ENCODE peak calls at places on chromosome 18, in nine cellular contexts. One of them, this sample, is unnamed.

GRCh38 chr18:51668101-51668500 is 470.6 kb upstream of the MEX3C start:
- DNase-seq in NT2/D1: peak
- DNase-seq in C1 segment of cervical spinal cord: no peak
- DNase-seq in HEK293T: peak
- DNase-seq in GM20000: peak
- DNase-seq in left kidney: peak
- DNase-seq in foreskin fibroblast: peak
- DNase-seq in AG08396: peak
- DNase-seq in activated naive CD4-positive, alpha-beta T cell treated with Interleukin-2 at 50 U/mL for 16 hours: peak
- DNase-seq in this sample: peak

GRCh38 chr18:46723856-46724415 is 32.9 kb downstream of the ST8SIA5 start:
- DNase-seq in NT2/D1: no peak
- DNase-seq in C1 segment of cervical spinal cord: no peak
- DNase-seq in HEK293T: no peak
- DNase-seq in GM20000: no peak
- DNase-seq in left kidney: no peak
- DNase-seq in foreskin fibroblast: no peak
- DNase-seq in AG08396: no peak
- DNase-seq in activated naive CD4-positive, alpha-beta T cell treated with Interleukin-2 at 50 U/mL for 16 hours: no peak
- DNase-seq in this sample: peak

GRCh38 chr18:7598167-7599062 is 31.3 kb downstream of the PTPRM start:
- DNase-seq in NT2/D1: no peak
- DNase-seq in C1 segment of cervical spinal cord: no peak
- DNase-seq in HEK293T: no peak
- DNase-seq in GM20000: no peak
- DNase-seq in left kidney: no peak
- DNase-seq in foreskin fibroblast: no peak
- DNase-seq in AG08396: no peak
- DNase-seq in activated naive CD4-positive, alpha-beta T cell treated with Interleukin-2 at 50 U/mL for 16 hours: no peak
- DNase-seq in this sample: peak

GRCh38 chr18:77376043-77376732 is 126.5 kb downstream of the GALR1 start:
- DNase-seq in NT2/D1: no peak
- DNase-seq in C1 segment of cervical spinal cord: no peak
- DNase-seq in HEK293T: no peak
- DNase-seq in GM20000: no peak
- DNase-seq in left kidney: no peak
- DNase-seq in foreskin fibroblast: no peak
- DNase-seq in AG08396: no peak
- DNase-seq in activated naive CD4-positive, alpha-beta T cell treated with Interleukin-2 at 50 U/mL for 16 hours: no peak
- DNase-seq in this sample: peak

GRCh38 chr18:24659837-24660720 is 199.6 kb downstream of the HRH4 start:
- DNase-seq in NT2/D1: no peak
- DNase-seq in C1 segment of cervical spinal cord: no peak
- DNase-seq in HEK293T: no peak
- DNase-seq in GM20000: no peak
- DNase-seq in left kidney: no peak
- DNase-seq in foreskin fibroblast: peak
- DNase-seq in AG08396: peak
- DNase-seq in activated naive CD4-positive, alpha-beta T cell treated with Interleukin-2 at 50 U/mL for 16 hours: peak
- DNase-seq in this sample: peak

GRCh38 chr18:34592961-34593382 is 117.1 kb upstream of the DTNA start:
- DNase-seq in NT2/D1: no peak
- DNase-seq in C1 segment of cervical spinal cord: no peak
- DNase-seq in HEK293T: no peak
- DNase-seq in GM20000: no peak
- DNase-seq in left kidney: peak
- DNase-seq in foreskin fibroblast: peak
- DNase-seq in AG08396: peak
- DNase-seq in activated naive CD4-positive, alpha-beta T cell treated with Interleukin-2 at 50 U/mL for 16 hours: no peak
- DNase-seq in this sample: peak

GRCh38 chr18:48924621-48925601 is 25.9 kb downstream of the SMAD7 start:
- DNase-seq in NT2/D1: no peak
- DNase-seq in C1 segment of cervical spinal cord: no peak
- DNase-seq in HEK293T: no peak
- DNase-seq in GM20000: no peak
- DNase-seq in left kidney: no peak
- DNase-seq in foreskin fibroblast: no peak
- DNase-seq in AG08396: no peak
- DNase-seq in activated naive CD4-positive, alpha-beta T cell treated with Interleukin-2 at 50 U/mL for 16 hours: peak
- DNase-seq in this sample: no peak

GRCh38 chr18:77911973-77912372 is 662.3 kb downstream of the GALR1 start:
- DNase-seq in NT2/D1: no peak
- DNase-seq in C1 segment of cervical spinal cord: no peak
- DNase-seq in HEK293T: no peak
- DNase-seq in GM20000: no peak
- DNase-seq in left kidney: no peak
- DNase-seq in foreskin fibroblast: no peak
- DNase-seq in AG08396: no peak
- DNase-seq in activated naive CD4-positive, alpha-beta T cell treated with Interleukin-2 at 50 U/mL for 16 hours: no peak
- DNase-seq in this sample: no peak

GRCh38 chr18:59787998-59788875 is 91.0 kb upstream of the CCBE1 start:
- DNase-seq in NT2/D1: peak
- DNase-seq in C1 segment of cervical spinal cord: no peak
- DNase-seq in HEK293T: peak
- DNase-seq in GM20000: no peak
- DNase-seq in left kidney: no peak
- DNase-seq in foreskin fibroblast: peak
- DNase-seq in AG08396: peak
- DNase-seq in activated naive CD4-positive, alpha-beta T cell treated with Interleukin-2 at 50 U/mL for 16 hours: no peak
- DNase-seq in this sample: peak

GRCh38 chr18:79139206-79139605 is 70.0 kb downstream of the ATP9B start:
- DNase-seq in NT2/D1: no peak
- DNase-seq in C1 segment of cervical spinal cord: no peak
- DNase-seq in HEK293T: no peak
- DNase-seq in GM20000: no peak
- DNase-seq in left kidney: no peak
- DNase-seq in foreskin fibroblast: no peak
- DNase-seq in AG08396: no peak
- DNase-seq in activated naive CD4-positive, alpha-beta T cell treated with Interleukin-2 at 50 U/mL for 16 hours: no peak
- DNase-seq in this sample: no peak

GRCh38 chr18:49340446-49340845 is 120.0 kb downstream of the DYM start:
- DNase-seq in NT2/D1: no peak
- DNase-seq in C1 segment of cervical spinal cord: no peak
- DNase-seq in HEK293T: no peak
- DNase-seq in GM20000: no peak
- DNase-seq in left kidney: no peak
- DNase-seq in foreskin fibroblast: peak
- DNase-seq in AG08396: peak
- DNase-seq in activated naive CD4-positive, alpha-beta T cell treated with Interleukin-2 at 50 U/mL for 16 hours: no peak
- DNase-seq in this sample: no peak

GRCh38 chr18:57154389-57154788 is 7.5 kb downstream of the BOD1L2 start:
- DNase-seq in NT2/D1: no peak
- DNase-seq in C1 segment of cervical spinal cord: no peak
- DNase-seq in HEK293T: no peak
- DNase-seq in GM20000: no peak
- DNase-seq in left kidney: peak
- DNase-seq in foreskin fibroblast: no peak
- DNase-seq in AG08396: no peak
- DNase-seq in activated naive CD4-positive, alpha-beta T cell treated with Interleukin-2 at 50 U/mL for 16 hours: no peak
- DNase-seq in this sample: no peak

GRCh38 chr18:66724664-66725356 is 120.9 kb upstream of the CDH19 start:
- DNase-seq in NT2/D1: no peak
- DNase-seq in C1 segment of cervical spinal cord: no peak
- DNase-seq in HEK293T: no peak
- DNase-seq in GM20000: no peak
- DNase-seq in left kidney: no peak
- DNase-seq in foreskin fibroblast: no peak
- DNase-seq in AG08396: no peak
- DNase-seq in activated naive CD4-positive, alpha-beta T cell treated with Interleukin-2 at 50 U/mL for 16 hours: no peak
- DNase-seq in this sample: no peak

GRCh38 chr18:48300463-48300961 is 108.7 kb downstream of the ZBTB7C start:
- DNase-seq in NT2/D1: peak
- DNase-seq in C1 segment of cervical spinal cord: no peak
- DNase-seq in HEK293T: no peak
- DNase-seq in GM20000: no peak
- DNase-seq in left kidney: peak
- DNase-seq in foreskin fibroblast: no peak
- DNase-seq in AG08396: no peak
- DNase-seq in activated naive CD4-positive, alpha-beta T cell treated with Interleukin-2 at 50 U/mL for 16 hours: no peak
- DNase-seq in this sample: no peak

GRCh38 chr18:57441395-57441794 is 6.2 kb downstream of the ONECUT2 start:
- DNase-seq in NT2/D1: no peak
- DNase-seq in C1 segment of cervical spinal cord: no peak
- DNase-seq in HEK293T: no peak
- DNase-seq in GM20000: peak
- DNase-seq in left kidney: peak
- DNase-seq in foreskin fibroblast: peak
- DNase-seq in AG08396: peak
- DNase-seq in activated naive CD4-positive, alpha-beta T cell treated with Interleukin-2 at 50 U/mL for 16 hours: no peak
- DNase-seq in this sample: peak

GRCh38 chr18:33706391-33706790 is 128.4 kb downstream of the ASXL3 start:
- DNase-seq in NT2/D1: no peak
- DNase-seq in C1 segment of cervical spinal cord: no peak
- DNase-seq in HEK293T: no peak
- DNase-seq in GM20000: no peak
- DNase-seq in left kidney: no peak
- DNase-seq in foreskin fibroblast: peak
- DNase-seq in AG08396: no peak
- DNase-seq in activated naive CD4-positive, alpha-beta T cell treated with Interleukin-2 at 50 U/mL for 16 hours: no peak
- DNase-seq in this sample: no peak

GRCh38 chr18:35514752-35515459 is 17.1 kb upstream of the INO80C start:
- DNase-seq in NT2/D1: no peak
- DNase-seq in C1 segment of cervical spinal cord: no peak
- DNase-seq in HEK293T: no peak
- DNase-seq in GM20000: no peak
- DNase-seq in left kidney: no peak
- DNase-seq in foreskin fibroblast: no peak
- DNase-seq in AG08396: no peak
- DNase-seq in activated naive CD4-positive, alpha-beta T cell treated with Interleukin-2 at 50 U/mL for 16 hours: no peak
- DNase-seq in this sample: no peak

GRCh38 chr18:68436485-68436884 is 278.4 kb downstream of the TMX3 start:
- DNase-seq in NT2/D1: no peak
- DNase-seq in C1 segment of cervical spinal cord: no peak
- DNase-seq in HEK293T: no peak
- DNase-seq in GM20000: no peak
- DNase-seq in left kidney: no peak
- DNase-seq in foreskin fibroblast: peak
- DNase-seq in AG08396: no peak
- DNase-seq in activated naive CD4-positive, alpha-beta T cell treated with Interleukin-2 at 50 U/mL for 16 hours: no peak
- DNase-seq in this sample: no peak

GRCh38 chr18:77101410-77102245 is 31.0 kb downstream of the MBP start:
- DNase-seq in NT2/D1: peak
- DNase-seq in C1 segment of cervical spinal cord: no peak
- DNase-seq in HEK293T: no peak
- DNase-seq in GM20000: peak
- DNase-seq in left kidney: peak
- DNase-seq in foreskin fibroblast: peak
- DNase-seq in AG08396: peak
- DNase-seq in activated naive CD4-positive, alpha-beta T cell treated with Interleukin-2 at 50 U/mL for 16 hours: peak
- DNase-seq in this sample: peak

GRCh38 chr18:2927745-2928144 is 80.9 kb downstream of the EMILIN2 start:
- DNase-seq in NT2/D1: no peak
- DNase-seq in C1 segment of cervical spinal cord: no peak
- DNase-seq in HEK293T: no peak
- DNase-seq in GM20000: no peak
- DNase-seq in left kidney: no peak
- DNase-seq in foreskin fibroblast: no peak
- DNase-seq in AG08396: no peak
- DNase-seq in activated naive CD4-positive, alpha-beta T cell treated with Interleukin-2 at 50 U/mL for 16 hours: no peak
- DNase-seq in this sample: no peak

GRCh38 chr18:13653746-13654455 is 72.5 kb downstream of the FAM210A start:
- DNase-seq in NT2/D1: no peak
- DNase-seq in C1 segment of cervical spinal cord: no peak
- DNase-seq in HEK293T: no peak
- DNase-seq in GM20000: no peak
- DNase-seq in left kidney: peak
- DNase-seq in foreskin fibroblast: no peak
- DNase-seq in AG08396: no peak
- DNase-seq in activated naive CD4-positive, alpha-beta T cell treated with Interleukin-2 at 50 U/mL for 16 hours: no peak
- DNase-seq in this sample: no peak

GRCh38 chr18:46418657-46419260 is 238.3 kb downstream of the LOXHD1 start:
- DNase-seq in NT2/D1: no peak
- DNase-seq in C1 segment of cervical spinal cord: no peak
- DNase-seq in HEK293T: no peak
- DNase-seq in GM20000: no peak
- DNase-seq in left kidney: no peak
- DNase-seq in foreskin fibroblast: no peak
- DNase-seq in AG08396: no peak
- DNase-seq in activated naive CD4-positive, alpha-beta T cell treated with Interleukin-2 at 50 U/mL for 16 hours: no peak
- DNase-seq in this sample: peak

GRCh38 chr18:77130229-77131099 is 2.1 kb downstream of the MBP start:
- DNase-seq in NT2/D1: no peak
- DNase-seq in C1 segment of cervical spinal cord: no peak
- DNase-seq in HEK293T: no peak
- DNase-seq in GM20000: no peak
- DNase-seq in left kidney: no peak
- DNase-seq in foreskin fibroblast: no peak
- DNase-seq in AG08396: no peak
- DNase-seq in activated naive CD4-positive, alpha-beta T cell treated with Interleukin-2 at 50 U/mL for 16 hours: peak
- DNase-seq in this sample: no peak

This sample was measured in MG63.